ENCODE peak calls at places on chromosome 5, in four cellular contexts. Y is LNCaP clone FGC, B is hippocampal formation, W is KG1. N is an unnamed sample.

GRCh38 chr5:172179032-172179989 is 8.7 kb downstream of the STK10 start:
- DNase-seq in Y (no peak), B (no peak), W (peak; percentile 91), N (no peak)

GRCh38 chr5:11396867-11397266 is 507.4 kb downstream of the CTNND2 start:
- DNase-seq in Y (no peak), B (no peak), W (no peak), N (no peak)

GRCh38 chr5:132807163-132807838 is 5.8 kb upstream of the SOWAHA start:
- DNase-seq in B (peak; percentile 55), W (no peak), Y (no peak), N (no peak)

GRCh38 chr5:42889311-42889933 is 77.7 kb upstream of the SELENOP start:
- DNase-seq in Y (peak; percentile 67), W (peak; percentile 50), B (peak; percentile 81), N (peak; percentile 16)

GRCh38 chr5:95822408-95823240 is at the start of gene GLRX:
- DNase-seq in Y (peak; percentile 39), W (peak; percentile 18), B (peak; percentile 64), N (peak; percentile 92)

GRCh38 chr5:73233461-73234151 is 60.6 kb downstream of the TMEM174 start:
- DNase-seq in Y (no peak), W (no peak), B (no peak), N (no peak)

GRCh38 chr5:91095321-91095720 is 287.8 kb downstream of the ARRDC3 start:
- DNase-seq in B (no peak), Y (no peak), W (no peak), N (no peak)

GRCh38 chr5:3659907-3660306 is 64.3 kb downstream of the IRX1 start:
- DNase-seq in Y (no peak), B (no peak), W (no peak), N (no peak)

GRCh38 chr5:1506242-1507015 is 17.3 kb downstream of the LPCAT1 start:
- DNase-seq in B (no peak), W (no peak), Y (no peak), N (no peak)

GRCh38 chr5:144566747-144567415 is 396.2 kb downstream of the KCTD16 start:
- DNase-seq in B (no peak), W (no peak), Y (no peak), N (no peak)

GRCh38 chr5:54882101-54882500 is 103.3 kb downstream of the ESM1 start:
- DNase-seq in B (no peak), W (no peak), Y (no peak), N (no peak)

GRCh38 chr5:122515709-122516431 is 203.8 kb downstream of the SNCAIP start:
- DNase-seq in W (no peak), Y (peak; percentile 82), B (no peak), N (peak; percentile 29)

GRCh38 chr5:168528521-168529360 is at the start of gene FBLL1:
- DNase-seq in B (no peak), W (no peak), Y (no peak), N (no peak)

GRCh38 chr5:2203774-2204173 is 321.0 kb upstream of the IRX4 start:
- DNase-seq in B (no peak), Y (no peak), W (no peak), N (no peak)

GRCh38 chr5:78964889-78965288 is 20.2 kb downstream of the ARSB start:
- DNase-seq in Y (peak; percentile 73), W (no peak), B (peak; percentile 73), N (no peak)

N was measured in epithelial cell of proximal tubule.